ENCODE peak calls at places on chromosome 21, in seven cellular contexts. One of them, this sample, is unnamed.

GRCh38 chr21:28283652-28284490 is 708.8 kb downstream of the LTN1 start:
- DNase-seq in stimulated activated CD8-positive, alpha-beta memory T cell treated with anti-CD3 and anti-CD28 coated beads, Interleukin-2, amount 100 ng/mL, for 1 hour: no peak
- DNase-seq in LHCN-M2: peak
- DNase-seq in NCI-H1417: peak
- DNase-seq in choroid plexus epithelial cell: peak
- DNase-seq in putamen: no peak
- DNase-seq in psoas muscle: no peak
- DNase-seq in this sample: no peak

GRCh38 chr21:34534522-34534921 is 22.5 kb upstream of the KCNE1 start:
- DNase-seq in stimulated activated CD8-positive, alpha-beta memory T cell treated with anti-CD3 and anti-CD28 coated beads, Interleukin-2, amount 100 ng/mL, for 1 hour: no peak
- DNase-seq in LHCN-M2: peak
- DNase-seq in NCI-H1417: no peak
- DNase-seq in choroid plexus epithelial cell: no peak
- DNase-seq in putamen: peak
- DNase-seq in psoas muscle: no peak
- DNase-seq in this sample: no peak

GRCh38 chr21:34807881-34808568 is 139.2 kb downstream of the CLIC6 start:
- DNase-seq in stimulated activated CD8-positive, alpha-beta memory T cell treated with anti-CD3 and anti-CD28 coated beads, Interleukin-2, amount 100 ng/mL, for 1 hour: peak
- DNase-seq in LHCN-M2: peak
- DNase-seq in NCI-H1417: no peak
- DNase-seq in choroid plexus epithelial cell: peak
- DNase-seq in putamen: no peak
- DNase-seq in psoas muscle: no peak
- DNase-seq in this sample: no peak

GRCh38 chr21:27975514-27975913 is 1008.6 kb upstream of the ADAMTS5 start:
- DNase-seq in stimulated activated CD8-positive, alpha-beta memory T cell treated with anti-CD3 and anti-CD28 coated beads, Interleukin-2, amount 100 ng/mL, for 1 hour: no peak
- DNase-seq in LHCN-M2: no peak
- DNase-seq in NCI-H1417: no peak
- DNase-seq in choroid plexus epithelial cell: no peak
- DNase-seq in putamen: no peak
- DNase-seq in psoas muscle: no peak
- DNase-seq in this sample: no peak

GRCh38 chr21:31172328-31172727 is 134.1 kb upstream of the KRTAP19-8 start:
- DNase-seq in stimulated activated CD8-positive, alpha-beta memory T cell treated with anti-CD3 and anti-CD28 coated beads, Interleukin-2, amount 100 ng/mL, for 1 hour: no peak
- DNase-seq in LHCN-M2: no peak
- DNase-seq in NCI-H1417: no peak
- DNase-seq in choroid plexus epithelial cell: no peak
- DNase-seq in putamen: no peak
- DNase-seq in psoas muscle: no peak
- DNase-seq in this sample: no peak

GRCh38 chr21:44854391-44854663 is 19.2 kb downstream of the PTTG1IP start:
- DNase-seq in stimulated activated CD8-positive, alpha-beta memory T cell treated with anti-CD3 and anti-CD28 coated beads, Interleukin-2, amount 100 ng/mL, for 1 hour: no peak
- DNase-seq in LHCN-M2: no peak
- DNase-seq in NCI-H1417: no peak
- DNase-seq in choroid plexus epithelial cell: no peak
- DNase-seq in putamen: no peak
- DNase-seq in psoas muscle: peak
- DNase-seq in this sample: no peak

GRCh38 chr21:15774590-15774989 is 44.8 kb downstream of the USP25 start:
- DNase-seq in stimulated activated CD8-positive, alpha-beta memory T cell treated with anti-CD3 and anti-CD28 coated beads, Interleukin-2, amount 100 ng/mL, for 1 hour: no peak
- DNase-seq in LHCN-M2: peak
- DNase-seq in NCI-H1417: no peak
- DNase-seq in choroid plexus epithelial cell: peak
- DNase-seq in putamen: no peak
- DNase-seq in psoas muscle: no peak
- DNase-seq in this sample: no peak

GRCh38 chr21:39004776-39005605 is 178.3 kb downstream of the PSMG1 start:
- DNase-seq in stimulated activated CD8-positive, alpha-beta memory T cell treated with anti-CD3 and anti-CD28 coated beads, Interleukin-2, amount 100 ng/mL, for 1 hour: no peak
- DNase-seq in LHCN-M2: no peak
- DNase-seq in NCI-H1417: peak
- DNase-seq in choroid plexus epithelial cell: peak
- DNase-seq in putamen: peak
- DNase-seq in psoas muscle: peak
- DNase-seq in this sample: no peak

GRCh38 chr21:15729674-15730483 is at the start of gene USP25:
- DNase-seq in stimulated activated CD8-positive, alpha-beta memory T cell treated with anti-CD3 and anti-CD28 coated beads, Interleukin-2, amount 100 ng/mL, for 1 hour: peak
- DNase-seq in LHCN-M2: peak
- DNase-seq in NCI-H1417: peak
- DNase-seq in choroid plexus epithelial cell: peak
- DNase-seq in putamen: peak
- DNase-seq in psoas muscle: peak
- DNase-seq in this sample: peak

GRCh38 chr21:45613396-45613795 is 30.1 kb upstream of the PCBP3 start:
- DNase-seq in stimulated activated CD8-positive, alpha-beta memory T cell treated with anti-CD3 and anti-CD28 coated beads, Interleukin-2, amount 100 ng/mL, for 1 hour: no peak
- DNase-seq in LHCN-M2: no peak
- DNase-seq in NCI-H1417: no peak
- DNase-seq in choroid plexus epithelial cell: no peak
- DNase-seq in putamen: no peak
- DNase-seq in psoas muscle: no peak
- DNase-seq in this sample: no peak

GRCh38 chr21:44298301-44298700 is 1.6 kb upstream of the PFKL start:
- DNase-seq in stimulated activated CD8-positive, alpha-beta memory T cell treated with anti-CD3 and anti-CD28 coated beads, Interleukin-2, amount 100 ng/mL, for 1 hour: no peak
- DNase-seq in LHCN-M2: no peak
- DNase-seq in NCI-H1417: peak
- DNase-seq in choroid plexus epithelial cell: peak
- DNase-seq in putamen: no peak
- DNase-seq in psoas muscle: no peak
- DNase-seq in this sample: no peak

GRCh38 chr21:45072963-45073300 is 1.4 kb upstream of the ADARB1 start:
- DNase-seq in stimulated activated CD8-positive, alpha-beta memory T cell treated with anti-CD3 and anti-CD28 coated beads, Interleukin-2, amount 100 ng/mL, for 1 hour: no peak
- DNase-seq in LHCN-M2: no peak
- DNase-seq in NCI-H1417: no peak
- DNase-seq in choroid plexus epithelial cell: no peak
- DNase-seq in putamen: no peak
- DNase-seq in psoas muscle: no peak
- DNase-seq in this sample: no peak

GRCh38 chr21:46051821-46052675 is 45.9 kb upstream of the COL6A2 start:
- DNase-seq in stimulated activated CD8-positive, alpha-beta memory T cell treated with anti-CD3 and anti-CD28 coated beads, Interleukin-2, amount 100 ng/mL, for 1 hour: no peak
- DNase-seq in LHCN-M2: no peak
- DNase-seq in NCI-H1417: no peak
- DNase-seq in choroid plexus epithelial cell: no peak
- DNase-seq in putamen: no peak
- DNase-seq in psoas muscle: no peak
- DNase-seq in this sample: no peak

GRCh38 chr21:44572959-44573583 is 458 bp upstream of the KRTAP10-4 start:
- DNase-seq in stimulated activated CD8-positive, alpha-beta memory T cell treated with anti-CD3 and anti-CD28 coated beads, Interleukin-2, amount 100 ng/mL, for 1 hour: no peak
- DNase-seq in LHCN-M2: peak
- DNase-seq in NCI-H1417: peak
- DNase-seq in choroid plexus epithelial cell: no peak
- DNase-seq in putamen: no peak
- DNase-seq in psoas muscle: no peak
- DNase-seq in this sample: no peak

GRCh38 chr21:44952929-44953627 is 13.2 kb downstream of the SLX9 start:
- DNase-seq in stimulated activated CD8-positive, alpha-beta memory T cell treated with anti-CD3 and anti-CD28 coated beads, Interleukin-2, amount 100 ng/mL, for 1 hour: no peak
- DNase-seq in LHCN-M2: no peak
- DNase-seq in NCI-H1417: no peak
- DNase-seq in choroid plexus epithelial cell: no peak
- DNase-seq in putamen: no peak
- DNase-seq in psoas muscle: peak
- DNase-seq in this sample: no peak

GRCh38 chr21:46509760-46510159 is 51.1 kb downstream of the DIP2A start:
- DNase-seq in stimulated activated CD8-positive, alpha-beta memory T cell treated with anti-CD3 and anti-CD28 coated beads, Interleukin-2, amount 100 ng/mL, for 1 hour: no peak
- DNase-seq in LHCN-M2: no peak
- DNase-seq in NCI-H1417: peak
- DNase-seq in choroid plexus epithelial cell: no peak
- DNase-seq in putamen: no peak
- DNase-seq in psoas muscle: no peak
- DNase-seq in this sample: no peak

GRCh38 chr21:45482899-45483821 is 59.1 kb downstream of the SLC19A1 start:
- DNase-seq in stimulated activated CD8-positive, alpha-beta memory T cell treated with anti-CD3 and anti-CD28 coated beads, Interleukin-2, amount 100 ng/mL, for 1 hour: no peak
- DNase-seq in LHCN-M2: no peak
- DNase-seq in NCI-H1417: no peak
- DNase-seq in choroid plexus epithelial cell: no peak
- DNase-seq in putamen: no peak
- DNase-seq in psoas muscle: peak
- DNase-seq in this sample: no peak

GRCh38 chr21:17105972-17106371 is 406.9 kb upstream of the CXADR start:
- DNase-seq in stimulated activated CD8-positive, alpha-beta memory T cell treated with anti-CD3 and anti-CD28 coated beads, Interleukin-2, amount 100 ng/mL, for 1 hour: no peak
- DNase-seq in LHCN-M2: no peak
- DNase-seq in NCI-H1417: no peak
- DNase-seq in choroid plexus epithelial cell: no peak
- DNase-seq in putamen: no peak
- DNase-seq in psoas muscle: no peak
- DNase-seq in this sample: no peak

This sample was measured in NCI-H1105.